ENCODE peak calls at places on chromosomes 1 and 21, in four cellular contexts. J, B, A and L are unnamed samples.

GRCh38 chr1:55476445-55477015 is 261.4 kb upstream of the USP24 start:
- DNase-seq in J (no peak), B (no peak), A (no peak), L (no peak)

GRCh38 chr1:168288311-168289052 is 7.8 kb downstream of the TBX19 start:
- DNase-seq in J (no peak), B (no peak), A (no peak), L (no peak)

GRCh38 chr1:44326821-44327465 is 28.1 kb downstream of the ERI3 start:
- DNase-seq in J (no peak), B (no peak), A (no peak), L (no peak)

GRCh38 chr1:232428036-232428600 is 201.8 kb downstream of the SIPA1L2 start:
- DNase-seq in J (no peak), B (no peak), A (no peak), L (no peak)

GRCh38 chr1:72283204-72284083 is 1.1 kb upstream of the NEGR1 start:
- DNase-seq in J (no peak), B (no peak), A (no peak), L (no peak)

GRCh38 chr1:204359474-204360255 is at the start of gene PLEKHA6:
- DNase-seq in J (no peak), B (no peak), A (peak; percentile 35), L (no peak)

GRCh38 chr1:1244192-1244811 is 2.2 kb downstream of the C1QTNF12 start:
- DNase-seq in J (no peak), B (no peak), A (no peak), L (no peak)

GRCh38 chr1:115669002-115669673 is 27.4 kb downstream of the VANGL1 start:
- DNase-seq in J (no peak), B (no peak), A (peak; percentile 62), L (peak; percentile 23)

GRCh38 chr1:196667131-196667530 is 15.3 kb downstream of the CFH start:
- DNase-seq in J (no peak), B (no peak), A (no peak), L (no peak)

DNA sequence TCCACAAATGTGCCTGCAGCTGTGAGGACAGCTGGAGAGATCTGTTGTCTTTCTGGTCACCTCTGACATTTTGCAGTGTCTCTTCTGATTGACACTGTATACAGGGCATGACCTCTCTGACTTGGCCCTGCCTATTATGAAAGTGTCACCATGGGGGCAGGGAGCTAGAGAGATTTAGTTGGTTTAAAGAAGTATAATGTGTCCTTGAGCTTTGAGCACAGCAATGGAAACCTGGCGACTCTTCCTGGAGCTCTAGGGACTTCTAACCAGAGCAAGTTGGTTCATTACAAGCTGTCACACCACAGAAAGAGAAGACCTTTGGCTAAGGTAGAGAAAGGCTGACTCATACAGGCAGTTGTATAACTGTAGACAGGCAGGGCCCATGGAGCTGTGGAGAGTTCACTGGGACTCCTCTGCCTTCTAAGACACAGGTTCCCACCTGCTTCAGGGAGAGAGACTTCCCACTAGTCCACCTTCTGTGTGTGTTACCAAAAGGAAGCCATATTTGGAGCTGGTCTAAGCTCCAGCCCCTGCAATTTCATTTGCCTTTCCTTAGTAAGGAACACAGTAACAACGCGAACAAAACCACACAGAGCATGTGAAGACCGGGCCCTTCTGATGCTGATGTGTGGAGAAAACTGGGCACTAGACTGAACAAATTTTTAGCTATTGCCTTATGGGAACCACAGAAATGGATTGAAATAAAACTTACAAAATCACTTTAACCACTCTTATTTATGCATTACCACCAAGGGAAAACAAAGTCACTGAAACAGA is 90.5 kb upstream of the ADAR start:
- DNase-seq in J (no peak), B (no peak), A (no peak), L (peak; percentile 78)
- TF ChIP-seq POLR2AphosphoS2 in J (no peak), B (no peak), A (no peak), L (no peak)

DNA sequence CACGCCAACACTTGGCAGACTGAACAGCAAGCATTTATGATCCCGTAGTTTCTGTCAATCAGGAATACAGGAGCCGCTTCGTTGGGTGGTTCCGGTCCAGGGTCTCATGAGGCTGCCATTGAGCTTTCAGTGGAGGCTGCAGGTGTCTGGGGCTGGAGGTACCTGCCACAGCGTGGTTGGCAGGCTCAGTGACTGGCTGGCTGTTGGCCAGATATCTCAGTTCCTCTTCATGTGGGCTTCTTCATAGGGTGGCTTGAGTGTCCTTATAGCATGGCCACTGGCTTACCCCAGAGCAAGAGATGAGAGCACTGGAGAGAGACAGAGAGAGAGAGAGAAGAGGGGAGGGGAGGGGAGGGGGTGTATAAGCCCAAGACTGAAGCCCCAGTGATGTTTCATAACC is 29.3 kb downstream of the PIK3CD start:
- DNase-seq in J (no peak), B (no peak), A (no peak), L (no peak)
- TF ChIP-seq POLR2AphosphoS2 in J (no peak), B (no peak), A (no peak), L (no peak)

DNA sequence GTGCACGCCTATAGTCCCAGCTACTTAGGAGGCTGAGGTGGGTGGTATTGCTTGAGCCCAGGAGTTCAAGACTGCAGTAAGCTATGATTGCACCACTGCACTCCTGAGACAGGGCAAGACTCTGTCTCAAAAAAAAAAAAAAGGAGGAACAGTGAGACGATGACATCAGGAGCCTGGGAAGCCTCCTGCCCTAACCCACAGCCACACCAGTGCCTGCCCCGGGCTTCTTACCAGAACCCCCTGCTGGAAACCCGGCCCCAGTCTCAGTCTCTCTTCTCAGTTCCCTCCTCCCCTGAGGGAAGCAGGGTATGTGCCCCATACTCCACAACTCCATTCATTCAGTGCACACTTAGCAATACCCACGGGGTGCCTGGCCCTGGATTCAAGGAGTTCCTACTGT is 9.1 kb downstream of the COL8A2 start:
- DNase-seq in J (no peak), B (no peak), A (no peak), L (no peak)
- TF ChIP-seq POLR2AphosphoS2 in J (no peak), B (no peak), A (no peak), L (no peak)

DNA sequence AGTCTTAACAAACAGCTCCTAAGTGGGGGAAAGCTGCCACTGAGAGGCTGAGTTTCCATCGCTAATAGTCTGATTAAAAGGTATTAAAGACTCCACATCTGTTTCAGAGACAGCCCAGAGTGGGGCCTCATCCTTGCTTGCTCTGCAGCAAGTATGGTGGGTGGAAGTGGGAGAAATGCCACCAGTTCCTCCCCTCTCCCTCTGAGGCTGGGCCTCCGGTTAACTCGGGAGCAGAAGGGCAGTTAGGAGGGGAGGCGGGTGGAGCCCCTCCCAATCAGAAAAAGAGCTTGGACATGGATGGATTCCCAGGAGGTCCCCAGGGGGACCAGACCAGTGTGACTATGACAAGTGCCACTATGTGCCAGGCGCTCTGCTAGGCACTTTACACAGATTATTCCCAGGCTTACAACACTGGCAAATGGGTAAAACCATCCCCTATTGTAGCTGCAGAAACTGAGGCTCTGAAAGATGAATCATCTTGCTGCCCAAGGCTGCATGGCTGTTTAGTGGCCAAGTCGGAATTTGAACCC is 11.4 kb upstream of the ASCL5 start:
- DNase-seq in J (no peak), B (no peak), A (no peak), L (no peak)
- TF ChIP-seq POLR2AphosphoS2 in J (no peak), B (no peak), A (no peak), L (no peak)

DNA sequence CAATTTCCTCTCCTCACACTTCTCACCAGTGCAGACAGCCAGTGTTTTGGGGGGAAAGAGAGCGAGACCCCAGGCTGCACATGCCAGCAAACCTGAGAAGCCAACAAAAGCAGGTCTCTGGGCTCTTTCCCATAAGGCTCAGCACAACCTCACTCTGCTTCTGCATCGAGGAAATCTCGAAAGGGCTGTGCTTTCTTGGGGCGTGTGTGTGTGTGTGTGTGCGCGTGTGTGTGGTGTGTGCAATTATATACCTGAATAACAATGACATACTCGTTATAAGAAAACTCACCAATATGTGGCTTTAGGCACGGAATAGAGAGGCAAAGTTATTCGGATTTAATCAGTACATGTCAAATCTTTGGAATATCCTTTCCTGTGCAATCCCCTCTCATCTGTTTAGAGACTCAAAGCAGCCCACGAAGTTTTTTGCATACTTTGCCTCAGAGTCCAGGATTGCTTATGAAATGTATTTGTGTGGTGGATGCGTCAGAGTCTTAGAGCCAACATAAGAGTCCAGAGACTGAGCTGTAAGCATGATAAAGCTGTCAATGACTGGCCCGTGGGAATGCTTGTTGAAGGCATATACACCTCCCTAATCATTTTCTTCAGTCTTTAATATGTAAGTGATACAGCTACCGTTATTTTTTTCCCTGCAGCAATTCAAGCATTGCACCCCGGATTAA is 2.2 kb downstream of the KCNJ15 start:
- DNase-seq in J (no peak), B (peak; percentile 17), A (no peak), L (no peak)
- TF ChIP-seq POLR2AphosphoS2 in J (no peak), B (no peak), A (no peak), L (no peak)